ENCODE peak calls at places on chromosome 1, in four cellular contexts. Q, O, A and H are unnamed samples.

GRCh38 chr1:198631292-198631691 is 7.5 kb upstream of the PTPRC start:
- DNase-seq in Q (no peak), O (no peak), A (no peak), H (no peak)

GRCh38 chr1:222801067-222801466 is 13.8 kb upstream of the DISP1 start:
- DNase-seq in Q (no peak), O (no peak), A (no peak), H (no peak)

GRCh38 chr1:82318265-82318664 is 517.5 kb downstream of the ADGRL2 start:
- DNase-seq in Q (no peak), O (no peak), A (no peak), H (no peak)

GRCh38 chr1:21818661-21819060 is 6.6 kb downstream of the LDLRAD2 start:
- DNase-seq in Q (no peak), O (no peak), A (peak; percentile 76), H (no peak)

GRCh38 chr1:46221749-46222148 is 18.6 kb downstream of the LURAP1 start:
- DNase-seq in Q (no peak), O (no peak), A (no peak), H (no peak)

GRCh38 chr1:159008744-159009188 is 941 bp upstream of the IFI16 start:
- DNase-seq in Q (no peak), O (no peak), A (peak; percentile 76), H (no peak)

GRCh38 chr1:3261007-3261968 is 192.3 kb downstream of the PRDM16 start:
- DNase-seq in Q (no peak), O (no peak), A (no peak), H (no peak)

GRCh38 chr1:192669174-192669573 is 33.2 kb downstream of the RGS13 start:
- DNase-seq in Q (no peak), O (no peak), A (no peak), H (no peak)

GRCh38 chr1:174965006-174965971 is 34.5 kb upstream of the CACYBP start:
- DNase-seq in Q (no peak), O (no peak), A (no peak), H (no peak)

GRCh38 chr1:117069220-117069844 is 9.2 kb downstream of the TTF2 start:
- DNase-seq in Q (no peak), O (no peak), A (no peak), H (no peak)

GRCh38 chr1:59949648-59950047 is 23.1 kb upstream of the CYP2J2 start:
- DNase-seq in Q (no peak), O (no peak), A (no peak), H (no peak)

GRCh38 chr1:105652109-105652508 is 1404.4 kb upstream of the PRMT6 start:
- DNase-seq in Q (no peak), O (no peak), A (no peak), H (no peak)

GRCh38 chr1:213987422-213987875 is 324 bp upstream of the PROX1 start:
- DNase-seq in Q (no peak), O (peak; percentile 70), A (peak; percentile 75), H (no peak)

GRCh38 chr1:117060441-117061317 is 553 bp downstream of the TTF2 start:
- DNase-seq in Q (no peak), O (no peak), A (peak; percentile 91), H (no peak)

GRCh38 chr1:68051475-68051874 is 1.0 kb upstream of the DIRAS3 start:
- DNase-seq in Q (peak; percentile 67), O (peak; percentile 74), A (peak; percentile 71), H (peak; percentile 37)

GRCh38 chr1:78730053-78730452 is 80.4 kb downstream of the IFI44 start:
- DNase-seq in Q (no peak), O (no peak), A (no peak), H (no peak)

GRCh38 chr1:234654002-234654733 is 44.2 kb upstream of the IRF2BP2 start:
- DNase-seq in Q (no peak), O (no peak), A (no peak), H (no peak)

GRCh38 chr1:63991685-63992084 is 211.7 kb upstream of the UBE2U start:
- DNase-seq in Q (no peak), O (no peak), A (no peak), H (no peak)

GRCh38 chr1:53956308-53957168 is 10.4 kb downstream of the LRRC42 start:
- DNase-seq in Q (no peak), O (no peak), A (no peak), H (no peak)

GRCh38 chr1:244369256-244370057 is 82.3 kb downstream of the ADSS2 start:
- DNase-seq in Q (no peak), O (no peak), A (no peak), H (no peak)

GRCh38 chr1:204685236-204686006 is at the start of gene LRRN2:
- DNase-seq in Q (no peak), O (no peak), A (no peak), H (peak; percentile 29)

GRCh38 chr1:24347159-24347931 is 28.2 kb downstream of the GRHL3 start:
- DNase-seq in Q (no peak), O (no peak), A (no peak), H (no peak)

GRCh38 chr1:61638296-61638695 is 86.6 kb downstream of the TM2D1 start:
- DNase-seq in Q (no peak), O (no peak), A (no peak), H (no peak)

GRCh38 chr1:193767891-193768290 is 581.5 kb upstream of the B3GALT2 start:
- DNase-seq in Q (no peak), O (no peak), A (peak; percentile 32), H (no peak)

GRCh38 chr1:181133969-181134418 is 45.5 kb downstream of the IER5 start:
- DNase-seq in Q (no peak), O (no peak), A (no peak), H (no peak)

GRCh38 chr1:236460103-236460502 is 63.7 kb upstream of the LGALS8 start:
- DNase-seq in Q (no peak), O (no peak), A (no peak), H (no peak)

GRCh38 chr1:167623951-167624350 is 6.1 kb upstream of the RCSD1 start:
- DNase-seq in Q (no peak), O (no peak), A (no peak), H (no peak)

GRCh38 chr1:45493116-45493697 is 2.2 kb upstream of the TESK2 start:
- DNase-seq in Q (peak; percentile 49), O (no peak), A (peak; percentile 49), H (peak; percentile 34)

GRCh38 chr1:180092931-180093650 is 61.6 kb upstream of the QSOX1 start:
- DNase-seq in Q (no peak), O (no peak), A (no peak), H (no peak)

GRCh38 chr1:156384007-156384406 is 15.0 kb downstream of the RHBG start:
- DNase-seq in Q (no peak), O (no peak), A (no peak), H (no peak)

GRCh38 chr1:41394918-41395598 is 33.8 kb downstream of the FOXO6 start:
- DNase-seq in Q (no peak), O (no peak), A (no peak), H (no peak)
- TF ChIP-seq CTCF in Q (no peak), O (no peak), A (no peak), H (no peak)

GRCh38 chr1:111462368-111463028 is 11.3 kb upstream of the C1orf162 start:
- DNase-seq in Q (no peak), O (no peak), A (no peak), H (no peak)
- H3K36me3 ChIP-seq in Q (peaks cover 6% of the 10 kb centered on the region), O (no peaks in the 10 kb centered on the region), A (peaks cover 68% of the 10 kb centered on the region), H (no peaks in the 10 kb centered on the region)

DNA sequence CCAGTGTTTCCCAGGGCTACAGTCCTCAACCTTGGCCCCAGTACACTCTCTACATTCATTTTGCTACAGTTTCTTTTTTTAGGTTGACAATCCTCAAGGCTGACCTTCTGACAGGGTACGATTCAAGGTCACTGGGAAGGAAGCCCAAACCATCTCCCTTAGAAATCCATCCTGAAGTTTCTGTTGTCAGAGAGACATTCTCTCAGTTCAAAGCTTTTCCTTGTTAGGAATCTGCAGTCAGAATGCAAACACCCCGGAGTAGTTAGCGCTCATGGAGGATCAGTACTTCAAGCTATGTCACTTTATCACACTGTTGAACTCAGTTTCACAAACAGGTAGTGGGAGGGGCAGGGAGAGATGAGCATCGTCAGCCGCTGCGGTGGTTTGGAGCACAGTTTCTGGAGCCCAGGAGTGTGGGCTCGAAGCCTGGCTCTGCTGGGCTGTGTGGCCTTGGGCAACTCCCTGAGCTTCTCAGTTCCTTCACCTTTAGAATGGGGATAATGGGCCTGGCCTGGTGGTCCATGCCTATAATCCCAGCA is 4.2 kb downstream of the SLC2A5 start:
- DNase-seq in Q (no peak), O (no peak), A (no peak), H (no peak)
- TF ChIP-seq POLR2A in Q (no peak), O (no peak), A (no peak), H (no peak)

DNA sequence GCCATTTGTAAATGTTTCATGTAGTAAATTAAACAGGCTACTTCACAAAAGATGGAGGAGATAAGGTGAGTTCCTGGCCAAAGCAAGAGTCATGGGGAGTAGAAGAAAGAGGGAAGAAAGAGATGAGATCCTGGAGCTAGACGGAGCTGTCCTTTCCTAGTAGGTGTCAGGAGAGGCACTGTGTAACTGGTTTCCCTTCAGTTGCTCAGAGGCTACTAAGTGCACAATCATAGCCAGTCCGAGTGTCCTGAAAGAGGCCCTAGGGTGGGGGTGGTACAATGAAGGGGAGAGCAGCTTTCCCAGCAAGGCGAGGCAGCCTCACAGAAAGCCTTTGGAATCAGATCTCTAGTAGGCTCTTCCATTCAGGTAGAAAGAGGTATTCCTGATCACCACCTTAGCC is 390.9 kb downstream of the KCNH1 start:
- DNase-seq in Q (no peak), O (no peak), A (no peak), H (no peak)
- TF ChIP-seq CTCF in Q (no peak), O (no peak), A (no peak), H (no peak)

DNA sequence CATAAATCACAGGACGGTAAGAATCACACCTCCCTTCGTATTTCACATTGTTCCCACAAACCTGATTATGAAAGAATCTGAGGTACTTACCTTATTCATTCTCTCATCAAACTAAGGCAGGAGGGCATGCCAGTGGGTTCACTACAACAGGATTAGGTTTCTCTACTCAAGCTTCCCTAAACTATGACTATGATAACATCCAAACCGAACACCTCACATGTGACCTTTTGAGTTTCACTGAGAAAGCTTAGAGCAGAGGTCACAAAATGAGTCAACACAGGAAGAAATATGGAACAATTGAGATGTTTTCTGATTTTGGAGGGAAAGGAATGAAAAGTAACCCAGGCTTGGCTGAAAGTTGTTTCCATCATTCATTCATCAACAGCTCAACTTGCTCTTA is 24.1 kb downstream of the UBR4 start:
- DNase-seq in Q (no peak), O (no peak), A (no peak), H (no peak)
- H3K36me3 ChIP-seq in Q (peaks cover 8% of the 10 kb centered on the region), O (no peaks in the 10 kb centered on the region), A (peaks cover 96% of the 10 kb centered on the region), H (no peaks in the 10 kb centered on the region)

DNA sequence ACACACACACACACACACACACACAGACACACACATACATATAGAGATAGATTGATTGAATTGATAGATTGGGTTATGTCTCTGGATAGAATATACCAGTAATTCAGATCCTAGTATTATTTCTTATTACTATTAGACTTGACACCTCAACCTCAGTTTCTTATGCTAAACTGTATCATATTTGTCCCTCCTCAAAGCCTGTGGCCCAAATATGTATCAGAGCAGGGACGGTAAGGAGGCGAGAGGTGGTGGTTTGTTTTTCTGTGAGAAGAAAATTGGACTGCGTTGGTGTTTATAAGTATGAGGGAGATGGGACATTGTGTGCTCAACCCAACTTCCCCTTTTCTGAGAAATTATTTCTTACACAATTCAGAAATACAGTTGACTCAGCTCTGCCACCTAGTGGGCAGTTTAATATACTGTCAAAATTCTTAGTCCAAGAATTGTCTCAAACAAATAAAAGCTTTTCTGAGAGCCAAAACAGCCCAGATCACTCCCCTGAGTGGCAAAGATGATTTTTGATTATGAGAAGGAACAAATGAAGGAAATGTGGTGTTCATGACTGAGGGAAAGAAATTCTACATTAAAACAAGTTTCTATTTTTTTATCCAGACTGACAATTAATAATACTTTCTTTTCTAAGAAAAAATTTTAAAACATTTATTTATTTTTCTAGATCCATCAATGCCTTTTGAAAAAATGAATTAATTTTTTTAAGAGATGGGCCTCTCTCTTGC is 10.8 kb upstream of the TXNIP start:
- DNase-seq in Q (peak; percentile 63), O (no peak), A (no peak), H (peak; percentile 65)
- TF ChIP-seq POLR2A in Q (peak; percentile 89), O (peak; percentile 88), A (peak; percentile 85), H (peak; percentile 98)

GRCh38 chr1:37120279-37120678 is 86.0 kb upstream of the GRIK3 start:
- DNase-seq in Q (no peak), O (no peak), A (peak; percentile 24), H (no peak)
- TF ChIP-seq CTCF in Q (no peak), O (no peak), A (no peak), H (no peak)